ENCODE peak calls at places on chromosomes 13 and 19, in seven cellular contexts. D is H1, G is trophoblast cell, Z is mesenchymal stem cell, O is neuronal stem cell, I is mesendoderm, B is IMR-90. J is an unnamed sample.

GRCh38 chr13:63605962-63606361 is 2190.3 kb upstream of the PCDH20 start:
- DNase-seq in O (no peak), Z (no peak), D (no peak), I (peak; percentile 30), G (no peak), B (peak; percentile 55), J (no peak)

GRCh38 chr13:60591348-60591747 is 194.3 kb downstream of the TDRD3 start:
- DNase-seq in Z (no peak), B (peak; percentile 48), D (no peak), I (no peak), G (no peak), O (no peak), J (no peak)

GRCh38 chr13:112931028-112931934 is 37.7 kb upstream of the MCF2L start:
- DNase-seq in O (no peak), B (peak; percentile 76), Z (peak; percentile 73), I (peak; percentile 83), D (no peak), G (peak; percentile 58), J (peak; percentile 66)

GRCh38 chr13:73657821-73658540 is 476.2 kb downstream of the KLF12 start:
- DNase-seq in I (peak; percentile 18), O (no peak), B (no peak), D (no peak), G (no peak), Z (no peak), J (no peak)

GRCh38 chr13:20512042-20512683 is 13.5 kb downstream of the CRYL1 start:
- DNase-seq in O (no peak), G (peak; percentile 35), B (no peak), I (peak; percentile 94), D (peak; percentile 61), Z (no peak), J (peak; percentile 83)

GRCh38 chr19:3061214-3062161 is 807 bp downstream of the TLE5 start:
- DNase-seq in B (peak; percentile 17), D (no peak), O (no peak), Z (no peak), G (no peak), I (no peak), J (no peak)

GRCh38 chr19:8610041-8610927 is at the start of gene ADAMTS10:
- DNase-seq in O (no peak), G (no peak), B (peak; percentile 43), Z (no peak), I (peak; percentile 67), D (peak; percentile 76), J (peak; percentile 48)

GRCh38 chr19:7618771-7619510 is 10.4 kb downstream of the XAB2 start:
- DNase-seq in O (no peak), G (no peak), Z (no peak), D (no peak), B (no peak), I (no peak), J (no peak)

GRCh38 chr19:8206147-8207087 is 2.8 kb upstream of the CERS4 start:
- DNase-seq in Z (no peak), B (no peak), D (no peak), G (no peak), O (no peak), I (peak; percentile 60), J (peak; percentile 80)

DNA sequence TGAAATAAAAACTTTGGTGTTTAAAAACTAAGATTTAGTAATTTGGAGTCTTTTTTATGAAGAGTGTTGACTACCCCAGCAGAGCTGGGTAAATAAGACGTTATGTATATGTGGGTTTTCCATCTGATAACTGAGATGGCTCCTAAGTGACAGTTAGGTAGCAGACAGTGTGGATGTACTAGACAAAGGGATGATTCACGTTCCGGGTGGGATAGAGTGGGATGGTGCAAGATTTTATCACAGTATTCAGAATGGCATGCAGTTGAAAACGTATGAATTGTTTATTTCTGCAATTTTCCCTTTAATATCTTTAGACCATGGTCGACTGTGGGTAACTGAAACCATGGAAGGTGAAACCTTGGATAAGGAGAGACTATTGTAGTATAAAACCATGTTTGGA is 50.4 kb downstream of the NAA16 start:
- DNase-seq in D (no peak), O (no peak), Z (peak; percentile 41), G (no peak), I (no peak), B (peak; percentile 19), J (no peak)
- H3K4me2 ChIP-seq in D (no peak overlapping the region), O (no peak overlapping the region), Z (no peak overlapping the region), G (no peak overlapping the region), I (no peak overlapping the region), B (no peak overlapping the region), J (no peak overlapping the region)

DNA sequence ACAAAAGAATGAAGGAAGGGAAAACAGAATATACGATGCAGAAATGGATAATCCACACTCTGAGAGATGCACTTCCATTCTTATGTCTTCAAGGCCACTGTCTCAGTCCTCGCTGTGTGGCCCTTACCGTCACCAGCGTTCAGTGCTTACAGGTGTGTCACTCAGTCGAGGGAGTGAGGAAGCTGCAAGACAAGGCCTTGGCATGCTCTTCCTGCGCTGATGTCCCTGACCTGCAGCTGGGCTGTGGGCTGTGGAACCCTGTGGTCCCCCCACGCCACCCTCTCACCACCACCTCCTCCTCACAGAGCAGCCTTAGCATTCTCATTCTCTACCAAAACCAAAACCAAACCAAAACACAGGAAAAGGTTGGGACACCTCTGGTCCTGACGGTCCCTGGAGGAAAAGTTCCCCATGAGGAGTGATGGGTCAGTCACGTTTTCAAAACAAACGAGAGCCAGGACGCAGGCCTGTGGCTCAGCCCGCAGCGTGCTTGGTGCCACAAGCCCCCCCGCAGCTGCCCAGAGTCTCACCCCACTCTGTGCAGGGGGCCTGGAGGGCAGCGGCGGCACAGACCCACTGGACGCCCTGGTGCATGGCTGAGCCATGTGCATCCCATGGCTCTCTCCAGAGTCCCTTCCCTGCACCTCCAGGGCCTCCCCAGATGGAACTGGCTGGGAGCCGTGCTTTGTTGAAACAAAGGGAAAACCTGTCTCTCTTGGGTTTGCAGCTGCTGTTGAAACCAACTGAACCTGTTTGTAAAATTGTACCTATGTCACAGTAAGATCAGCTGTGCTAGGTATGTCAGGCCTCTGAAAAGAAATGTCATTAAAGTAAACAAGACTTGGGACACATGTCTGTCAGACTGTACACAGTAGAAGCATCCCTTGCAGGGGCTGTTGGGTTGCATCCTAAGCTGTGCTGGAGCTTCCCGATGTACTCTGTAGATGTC is 48.3 kb upstream of the GPR183 start:
- DNase-seq in I (no peak), O (no peak), D (peak; percentile 37), B (no peak), Z (no peak), G (peak; percentile 65), J (no peak)
- H3K18ac ChIP-seq in I (no peak overlapping the region), O (no peak overlapping the region), D (no peak overlapping the region), B (no peak overlapping the region), Z (peak overlapping the region; percentile 84), G (no peak overlapping the region), J (no peak overlapping the region)

DNA sequence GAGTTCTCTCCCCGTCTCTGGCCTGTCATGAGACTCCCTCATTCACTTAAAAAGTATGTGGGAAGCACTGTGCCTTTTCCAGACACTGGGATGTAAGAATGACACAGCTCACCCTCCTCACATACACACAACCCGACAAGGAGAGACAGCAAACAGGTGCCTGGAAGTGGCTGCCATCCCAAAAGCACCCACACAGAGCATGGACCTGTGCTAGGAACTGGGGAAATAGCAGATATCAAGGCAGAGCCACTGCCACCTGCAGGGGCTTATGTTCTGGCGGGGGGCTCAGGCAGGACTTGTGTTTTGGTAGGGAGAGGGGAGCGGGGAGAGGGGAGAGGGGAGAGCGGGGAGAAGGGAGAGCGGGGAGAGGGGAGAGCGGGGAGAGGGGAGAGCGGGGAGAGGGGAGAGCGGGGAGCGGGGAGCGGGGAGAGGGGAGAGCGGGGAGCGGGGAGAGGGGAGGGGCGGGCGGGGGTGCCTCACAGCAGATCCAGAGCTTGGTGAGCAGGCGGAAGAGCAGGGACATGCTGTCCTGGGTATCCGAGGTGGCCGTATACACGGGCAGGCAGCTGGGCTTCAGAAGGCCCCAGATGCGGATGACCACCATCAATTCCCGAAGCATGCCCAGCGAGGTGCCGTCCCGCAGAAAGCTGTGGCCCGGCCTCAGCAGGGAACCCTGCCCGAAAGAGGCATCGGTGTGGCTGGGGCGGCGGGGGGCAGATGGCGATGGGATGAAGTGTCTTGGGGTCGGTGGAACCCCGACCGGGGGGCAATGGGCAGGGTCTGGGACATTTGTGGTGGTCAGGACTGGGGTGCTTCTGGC is 12.2 kb downstream of the CFD start:
- DNase-seq in I (peak; percentile 87), O (no peak), B (peak; percentile 31), Z (peak; percentile 37), D (peak; percentile 82), G (no peak), J (peak; percentile 77)
- H2AK5ac ChIP-seq in I (no peak overlapping the region), O (peak overlapping the region; percentile 92), B (peak overlapping the region; percentile 17), Z (no peak overlapping the region), D (no peak overlapping the region), G (no peak overlapping the region), J (no peak overlapping the region)

DNA sequence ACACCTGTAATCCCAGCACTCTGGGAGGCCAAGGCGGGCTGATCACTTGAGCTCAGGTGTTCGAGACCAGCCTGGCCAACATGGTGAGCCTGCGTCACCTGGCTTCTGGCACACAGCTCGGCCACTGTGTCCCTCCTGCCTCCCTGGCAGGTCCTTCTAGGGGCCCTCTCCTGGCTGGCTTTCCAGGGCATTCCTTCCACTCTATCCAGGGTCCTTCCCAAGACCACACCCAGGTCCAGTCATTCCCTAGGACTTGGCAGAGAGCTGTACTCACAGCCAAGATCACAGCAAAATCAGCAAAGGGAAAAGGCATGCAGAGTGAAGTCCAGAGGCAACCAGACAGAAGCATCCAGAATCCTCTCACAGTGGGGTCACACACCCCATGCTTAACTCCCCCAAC is 9.7 kb upstream of the HSH2D start:
- DNase-seq in D (no peak), Z (no peak), G (no peak), I (no peak), O (no peak), B (no peak), J (no peak)
- H3K4me2 ChIP-seq in D (no peak overlapping the region), Z (no peak overlapping the region), G (no peak overlapping the region), I (no peak overlapping the region), O (no peak overlapping the region), B (no peak overlapping the region), J (no peak overlapping the region)

DNA sequence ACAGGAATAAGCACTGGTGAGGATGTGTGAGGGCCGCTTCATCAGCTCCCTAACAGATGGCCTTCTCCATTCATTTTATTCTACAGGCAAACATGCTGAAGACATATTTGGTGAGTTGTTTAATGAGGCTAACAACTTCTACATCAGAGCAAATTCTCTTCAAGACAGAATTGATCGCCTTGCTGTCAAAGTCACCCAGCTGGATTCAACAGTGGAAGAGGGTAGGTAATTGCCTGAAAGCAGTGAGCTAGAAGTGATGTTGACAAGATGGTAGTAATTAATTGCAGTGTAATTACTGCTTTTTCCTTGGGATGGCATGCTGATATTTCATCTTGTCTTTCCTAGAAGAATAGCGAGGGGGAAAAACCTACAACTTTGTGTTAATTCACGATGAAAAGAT is 95.6 kb downstream of the GPR12 start:
- DNase-seq in O (no peak), B (no peak), G (no peak), I (no peak), D (no peak), Z (no peak), J (no peak)
- H3K18ac ChIP-seq in O (no peak overlapping the region), B (no peak overlapping the region), G (no peak overlapping the region), I (no peak overlapping the region), D (no peak overlapping the region), Z (no peak overlapping the region), J (no peak overlapping the region)